ENCODE peak calls at places on chromosomes 3 and 15, in four cellular contexts. F, P, C and W are unnamed samples.

GRCh38 chr3:195059471-195060216 is 211.3 kb downstream of the XXYLT1 start:
- DNase-seq in F (no peak), P (no peak), C (no peak), W (peak)

GRCh38 chr3:17840126-17840525 is 97.7 kb upstream of the TBC1D5 start:
- DNase-seq in F (no peak), P (no peak), C (no peak), W (no peak)

GRCh38 chr3:123658118-123658859 is 73.4 kb upstream of the HACD2 start:
- DNase-seq in F (no peak), P (no peak), C (no peak), W (no peak)

GRCh38 chr15:47485419-47485818 is 231.9 kb upstream of the SEMA6D start:
- DNase-seq in F (no peak), P (no peak), C (no peak), W (no peak)

GRCh38 chr15:92617197-92618037 is 38.2 kb downstream of the FAM174B start:
- DNase-seq in F (peak), P (no peak), C (peak), W (peak)

GRCh38 chr15:68515371-68516095 is 63.3 kb upstream of the CORO2B start:
- DNase-seq in F (no peak), P (no peak), C (no peak), W (no peak)

GRCh38 chr3:71397046-71397445 is 186.5 kb downstream of the FOXP1 start:
- DNase-seq in F (peak), P (no peak), C (peak), W (peak)

GRCh38 chr3:41267975-41268640 is 68.8 kb downstream of the CTNNB1 start:
- DNase-seq in F (peak), P (no peak), C (peak), W (peak)

GRCh38 chr3:150150633-150151032 is 179.9 kb upstream of the PFN2 start:
- DNase-seq in F (no peak), P (no peak), C (no peak), W (no peak)

GRCh38 chr3:140207541-140207940 is 272.6 kb downstream of the CLSTN2 start:
- DNase-seq in F (no peak), P (no peak), C (no peak), W (no peak)

GRCh38 chr15:76330281-76330680 is 6.3 kb upstream of the ISL2 start:
- DNase-seq in F (peak), P (peak), C (peak), W (peak)

GRCh38 chr3:52845157-52845556 is 10.3 kb upstream of the MUSTN1 start:
- DNase-seq in F (no peak), P (no peak), C (no peak), W (peak)

GRCh38 chr3:86990171-86990733 is 697 bp downstream of the VGLL3 start:
- DNase-seq in F (peak), P (peak), C (no peak), W (no peak)

GRCh38 chr3:156677120-156677479 is 2.7 kb downstream of the TIPARP start:
- DNase-seq in F (no peak), P (no peak), C (no peak), W (no peak)

GRCh38 chr3:50623840-50624474 is 7.0 kb downstream of the MAPKAPK3 start:
- DNase-seq in F (no peak), P (no peak), C (no peak), W (no peak)

GRCh38 chr3:27623085-27623753 is 98.9 kb downstream of the EOMES start:
- DNase-seq in F (peak), P (no peak), C (no peak), W (peak)

GRCh38 chr3:149536429-149536828 is 61.9 kb downstream of the TM4SF4 start:
- DNase-seq in F (peak), P (peak), C (no peak), W (no peak)

GRCh38 chr3:170488802-170489201 is 70.1 kb downstream of the CLDN11 start:
- DNase-seq in F (peak), P (no peak), C (no peak), W (peak)

GRCh38 chr3:24377218-24377993 is 117.2 kb downstream of the THRB start:
- DNase-seq in F (no peak), P (no peak), C (no peak), W (no peak)

GRCh38 chr15:82995938-82996337 is 9.9 kb downstream of the RAMAC start:
- DNase-seq in F (no peak), P (no peak), C (no peak), W (no peak)

GRCh38 chr3:186456636-186457265 is 87.4 kb downstream of the CRYGS start:
- DNase-seq in F (no peak), P (no peak), C (peak), W (no peak)

GRCh38 chr15:101159096-101159935 is 92.5 kb downstream of the CHSY1 start:
- DNase-seq in F (no peak), P (no peak), C (no peak), W (no peak)

GRCh38 chr15:85825719-85826118 is 31.0 kb upstream of the KLHL25 start:
- DNase-seq in F (no peak), P (no peak), C (no peak), W (no peak)

GRCh38 chr15:56467626-56468025 is 2.7 kb upstream of the MNS1 start:
- DNase-seq in F (no peak), P (no peak), C (no peak), W (no peak)

GRCh38 chr3:59185586-59186381 is 136.0 kb upstream of the CFAP20DC start:
- DNase-seq in F (no peak), P (no peak), C (no peak), W (no peak)

GRCh38 chr3:152531717-152532116 is 263.0 kb downstream of the MBNL1 start:
- DNase-seq in F (no peak), P (no peak), C (no peak), W (no peak)

GRCh38 chr15:101004986-101005747 is 86.0 kb downstream of the LRRK1 start:
- DNase-seq in F (peak), P (no peak), C (no peak), W (no peak)

GRCh38 chr3:132870596-132870995 is 148.4 kb upstream of the NPHP3 start:
- DNase-seq in F (no peak), P (no peak), C (no peak), W (no peak)

GRCh38 chr15:50905055-50905454 is 3.4 kb upstream of the AP4E1 start:
- DNase-seq in F (no peak), P (no peak), C (no peak), W (no peak)

GRCh38 chr3:36373084-36373483 is 7.2 kb upstream of the STAC start:
- DNase-seq in F (no peak), P (no peak), C (no peak), W (no peak)

GRCh38 chr3:174477491-174477890 is 381.6 kb upstream of the NAALADL2 start:
- DNase-seq in F (no peak), P (no peak), C (no peak), W (no peak)

GRCh38 chr3:41320953-41321641 is 121.8 kb downstream of the CTNNB1 start:
- DNase-seq in F (no peak), P (no peak), C (no peak), W (no peak)

GRCh38 chr15:38558714-38559059 is 5.9 kb downstream of the RASGRP1 start:
- DNase-seq in F (no peak), P (no peak), C (no peak), W (no peak)

GRCh38 chr3:52791928-52792327 is 2.7 kb upstream of the ITIH3 start:
- DNase-seq in F (no peak), P (no peak), C (no peak), W (no peak)

GRCh38 chr3:62604301-62604700 is 231.0 kb upstream of the FEZF2 start:
- DNase-seq in F (peak), P (no peak), C (no peak), W (no peak)

GRCh38 chr3:44030690-44031344 is 210.9 kb upstream of the TOPAZ1 start:
- DNase-seq in F (no peak), P (no peak), C (no peak), W (no peak)

DNA sequence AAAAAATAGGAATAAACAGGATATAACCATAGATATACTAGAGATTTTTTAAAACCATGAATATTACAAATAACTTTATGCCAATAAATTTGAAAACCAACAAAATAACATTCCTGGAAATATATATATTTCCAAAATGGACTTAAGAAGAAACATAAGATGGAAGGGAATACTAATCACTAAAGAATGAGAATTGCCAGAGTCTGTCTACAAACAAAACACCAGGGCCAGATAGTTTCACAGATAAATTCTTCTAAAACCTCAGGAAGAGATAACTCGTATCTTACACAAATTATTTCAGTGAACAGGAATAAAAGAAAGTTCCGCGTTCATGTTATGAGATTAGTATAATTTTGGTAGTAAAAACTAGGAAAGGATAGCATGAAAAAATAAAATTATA is 107.3 kb downstream of the HERC1 start:
- DNase-seq in F (no peak), P (no peak), C (no peak), W (no peak)
- TF ChIP-seq ESRRA in F (no peak), P (no peak), C (no peak), W (no peak)

GRCh38 chr15:55248895-55249294 is 40.7 kb downstream of the RAB27A start:
- DNase-seq in F (no peak), P (no peak), C (no peak), W (no peak)

GRCh38 chr15:55250951-55251350 is 38.7 kb downstream of the RAB27A start:
- DNase-seq in F (no peak), P (no peak), C (no peak), W (no peak)

GRCh38 chr15:55247766-55248427 is 41.7 kb downstream of the RAB27A start:
- DNase-seq in F (no peak), P (no peak), C (no peak), W (no peak)

GRCh38 chr15:55247276-55247675 is 42.3 kb downstream of the RAB27A start:
- DNase-seq in F (no peak), P (no peak), C (no peak), W (no peak)

GRCh38 chr15:55250392-55250791 is 39.2 kb downstream of the RAB27A start:
- DNase-seq in F (peak), P (no peak), C (no peak), W (peak)
- TF ChIP-seq ESRRA in F (no peak), P (no peak), C (no peak), W (no peak)

GRCh38 chr3:178966299-178967183 is 105.1 kb downstream of the ZMAT3 start:
- DNase-seq in F (peak), P (no peak), C (peak), W (peak)
- TF ChIP-seq ESRRA in F (no peak), P (no peak), C (no peak), W (no peak)

DNA sequence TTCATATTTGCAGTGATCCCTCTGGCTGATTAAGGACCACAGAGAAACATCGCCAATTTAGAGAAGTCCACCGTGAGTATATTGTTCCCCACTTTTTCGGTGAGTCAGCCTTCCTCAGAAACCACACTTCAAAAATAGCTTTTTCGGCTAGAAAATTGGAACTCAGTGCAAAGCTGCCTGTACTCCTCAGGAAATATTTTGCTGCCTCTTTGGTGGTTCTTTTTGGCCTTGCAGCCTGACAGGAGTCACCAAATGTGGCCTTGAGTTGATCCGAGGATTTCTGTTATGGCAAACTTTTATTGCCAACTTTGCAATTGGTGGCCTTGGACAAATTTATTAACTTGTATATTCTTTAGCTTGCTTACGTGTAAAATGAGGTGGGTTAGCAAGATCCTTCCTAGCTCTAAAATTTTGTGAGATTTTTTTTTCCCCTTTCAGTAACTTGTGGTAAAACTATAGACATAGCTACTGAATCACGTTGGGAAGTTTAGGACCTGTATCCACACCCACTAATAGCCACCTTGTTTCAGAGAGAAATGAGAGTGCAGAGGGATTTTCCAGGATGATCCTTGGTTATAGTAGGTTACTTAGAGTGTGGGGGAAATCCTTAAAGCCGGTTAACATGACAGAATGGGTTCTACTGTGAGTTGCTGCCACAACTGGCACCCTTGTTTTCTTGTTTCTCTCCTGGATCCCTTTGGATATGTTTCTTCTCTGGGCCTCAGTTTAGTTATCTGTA is 9.9 kb downstream of the ARL6IP5 start:
- DNase-seq in F (no peak), P (no peak), C (peak), W (no peak)
- TF ChIP-seq ESRRA in F (no peak), P (no peak), C (no peak), W (no peak)

DNA sequence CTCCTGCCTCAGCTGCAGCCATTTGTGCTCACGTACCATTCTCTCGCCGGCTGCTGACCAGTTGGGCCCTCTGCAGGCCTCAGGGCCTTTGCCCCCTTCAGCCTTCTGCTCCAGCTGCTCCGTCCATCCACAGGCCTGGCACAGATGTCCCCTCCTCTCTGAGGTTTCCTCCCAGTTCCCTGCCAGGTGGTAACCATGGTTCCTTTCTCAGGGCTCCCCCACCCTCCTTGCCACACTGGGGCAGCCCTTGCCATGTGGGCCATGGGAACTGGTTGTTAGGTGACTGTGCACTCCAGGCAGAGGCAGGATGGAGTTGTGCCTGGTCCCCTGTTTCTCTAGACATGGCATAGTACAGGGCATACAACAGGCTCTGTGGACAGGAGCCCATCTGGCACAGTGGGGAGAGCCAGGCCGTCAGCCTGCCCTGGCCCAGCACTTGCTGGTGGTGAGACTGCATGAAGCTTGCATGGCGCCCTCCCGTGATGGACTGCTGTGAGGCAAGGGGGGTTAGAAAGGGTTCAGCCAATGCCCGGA is 148.9 kb downstream of the DNAJB8 start:
- DNase-seq in F (no peak), P (no peak), C (no peak), W (no peak)
- TF ChIP-seq ESRRA in F (no peak), P (no peak), C (no peak), W (no peak)

GRCh38 chr15:88658070-88658965 is 19.5 kb downstream of the ISG20 start:
- DNase-seq in F (no peak), P (no peak), C (no peak), W (no peak)

GRCh38 chr15:88657326-88658069 is 18.7 kb downstream of the ISG20 start:
- DNase-seq in F (peak), P (peak), C (peak), W (no peak)

GRCh38 chr15:88661041-88661765 is 22.4 kb downstream of the ISG20 start:
- DNase-seq in F (no peak), P (no peak), C (no peak), W (no peak)

GRCh38 chr15:88656760-88657221 is 18.0 kb downstream of the ISG20 start:
- DNase-seq in F (no peak), P (no peak), C (no peak), W (no peak)

DNA sequence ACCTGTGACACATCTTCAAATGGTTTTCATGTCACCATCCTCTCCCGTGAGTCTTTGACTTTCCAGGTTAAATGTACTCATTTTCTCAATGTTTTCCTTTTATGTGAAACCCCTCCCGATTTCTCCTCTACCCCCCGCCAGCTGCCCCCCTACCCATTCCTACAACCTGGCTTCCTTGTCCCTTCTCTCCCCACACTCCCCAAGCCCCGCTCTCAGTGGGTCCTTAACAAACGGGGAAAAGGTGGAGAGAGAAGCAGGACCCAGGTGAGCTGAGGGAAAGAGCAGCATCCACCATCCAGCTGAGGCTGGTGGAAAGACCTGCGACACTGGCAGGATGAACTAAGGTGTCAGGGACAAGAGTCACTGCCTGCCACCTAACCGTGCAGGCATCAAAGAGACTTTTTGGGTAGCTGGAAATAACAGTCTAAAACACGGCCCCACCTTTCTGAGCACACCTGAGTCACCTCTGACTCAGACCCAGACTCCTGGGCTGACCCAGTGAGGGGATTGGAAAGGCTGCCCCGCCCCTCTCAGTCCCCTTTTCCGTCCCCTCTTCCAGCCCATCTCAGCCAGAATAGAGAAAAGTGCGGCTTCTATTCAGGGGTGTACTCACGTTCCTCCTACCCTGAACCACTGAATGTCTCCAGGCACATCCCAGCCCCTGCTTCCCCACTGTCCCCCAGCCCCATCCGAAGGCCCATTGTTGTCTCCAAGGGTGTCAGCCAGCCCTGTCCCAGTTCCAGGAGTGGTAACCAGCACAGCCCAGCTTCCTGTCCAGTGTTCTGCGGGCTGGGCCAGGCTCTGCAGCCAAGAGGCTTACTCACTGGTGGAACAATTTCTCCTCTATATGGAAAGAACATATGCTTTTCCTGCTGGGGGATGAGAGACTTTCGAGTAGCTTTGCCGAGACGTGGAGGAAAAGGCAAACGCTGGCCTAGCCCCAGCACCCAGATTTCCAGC is 20.4 kb downstream of the ISG20 start:
- DNase-seq in F (no peak), P (no peak), C (no peak), W (no peak)
- TF ChIP-seq ESRRA in F (no peak), P (no peak), C (no peak), W (no peak)

DNA sequence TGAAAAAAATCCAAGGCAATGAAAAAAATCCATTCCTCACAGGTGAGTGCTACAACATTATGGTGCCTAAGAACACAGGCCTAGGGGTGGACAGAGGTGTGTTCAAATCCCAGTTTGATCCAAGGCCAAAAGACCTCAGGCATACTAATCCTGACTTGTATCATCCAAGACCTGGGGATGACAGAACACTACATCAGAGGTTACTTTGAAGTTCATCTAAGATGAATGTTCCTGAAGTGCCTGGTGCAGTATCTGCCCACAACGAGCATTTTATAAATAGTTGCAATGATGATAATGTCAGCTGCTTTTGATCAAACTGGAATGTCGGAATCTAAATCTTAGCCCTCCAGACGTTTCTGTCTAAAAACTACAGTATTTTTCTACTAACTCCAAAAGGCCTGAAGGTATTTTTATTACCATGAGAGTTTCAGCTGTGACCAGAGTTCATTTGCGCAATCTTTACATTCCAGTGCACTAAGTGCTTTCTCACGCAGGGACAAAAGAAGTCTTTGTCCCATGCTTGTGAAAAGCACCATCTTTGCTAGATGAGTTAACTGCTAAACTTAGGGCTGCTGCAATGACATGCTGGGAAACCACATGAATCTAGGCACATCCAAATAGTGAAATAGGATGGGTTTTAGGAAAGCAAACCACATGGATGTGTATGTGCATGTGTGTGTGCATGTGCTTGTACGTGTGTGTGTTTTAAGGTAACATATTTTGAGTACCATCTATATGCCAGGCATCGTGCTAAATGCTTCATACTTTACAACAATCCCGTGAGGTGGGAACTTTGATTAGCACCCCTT is 18.1 kb downstream of the ANXA2 start:
- DNase-seq in F (peak), P (no peak), C (no peak), W (peak)
- TF ChIP-seq ESRRA in F (no peak), P (no peak), C (no peak), W (no peak)